ENCODE peak calls at places on chromosomes 2 and 18, in six cellular contexts. K, U, J, Q, X and I are unnamed samples.

GRCh38 chr2:218125095-218125494 is 733 bp upstream of the CXCR2 start:
- DNase-seq in K (peak), U (no peak), J (no peak), Q (no peak), X (no peak), I (peak)

GRCh38 chr2:143128681-143129580 is at the start of gene ARHGAP15:
- DNase-seq in K (no peak), U (no peak), J (no peak), Q (no peak), X (no peak), I (no peak)

GRCh38 chr2:230643576-230644291 is 68.9 kb upstream of the CAB39 start:
- DNase-seq in K (peak), U (no peak), J (peak), Q (no peak), X (peak), I (no peak)

GRCh38 chr2:174553811-174554493 is 43.7 kb downstream of the WIPF1 start:
- DNase-seq in K (no peak), U (no peak), J (no peak), Q (no peak), X (no peak), I (no peak)

GRCh38 chr2:189393440-189394111 is 47.7 kb upstream of the WDR75 start:
- DNase-seq in K (peak), U (peak), J (no peak), Q (peak), X (no peak), I (peak)

GRCh38 chr18:12255626-12256026 is 1.5 kb downstream of the CIDEA start:
- DNase-seq in K (no peak), U (peak), J (peak), Q (peak), X (no peak), I (peak)

GRCh38 chr2:174888136-174888535 is 117.0 kb downstream of the CHN1 start:
- DNase-seq in K (peak), U (no peak), J (peak), Q (no peak), X (no peak), I (no peak)

GRCh38 chr2:240878341-240878936 is 9.8 kb downstream of the AGXT start:
- DNase-seq in K (no peak), U (no peak), J (no peak), Q (no peak), X (no peak), I (no peak)

GRCh38 chr2:55151721-55152433 is 80.2 kb downstream of the CLHC1 start:
- DNase-seq in K (no peak), U (no peak), J (no peak), Q (no peak), X (no peak), I (no peak)

GRCh38 chr2:191938779-191939178 is 91.9 kb upstream of the CAVIN2 start:
- DNase-seq in K (no peak), U (no peak), J (no peak), Q (no peak), X (no peak), I (no peak)

GRCh38 chr2:7007846-7008741 is 90.9 kb downstream of the RNF144A start:
- DNase-seq in K (peak), U (no peak), J (peak), Q (no peak), X (peak), I (peak)

GRCh38 chr18:22559414-22560282 is 141.9 kb upstream of the CTAGE1 start:
- DNase-seq in K (peak), U (peak), J (no peak), Q (no peak), X (peak), I (peak)

GRCh38 chr2:119066272-119066804 is 92.2 kb downstream of the C1QL2 start:
- DNase-seq in K (no peak), U (peak), J (no peak), Q (no peak), X (no peak), I (no peak)

GRCh38 chr2:66024396-66024795 is 410.5 kb upstream of the MEIS1 start:
- DNase-seq in K (no peak), U (no peak), J (no peak), Q (no peak), X (no peak), I (no peak)

GRCh38 chr18:48294894-48295585 is 114.1 kb downstream of the ZBTB7C start:
- DNase-seq in K (no peak), U (no peak), J (peak), Q (no peak), X (peak), I (no peak)

GRCh38 chr18:31942301-31942998 is 478 bp downstream of the TRAPPC8 start:
- DNase-seq in K (peak), U (peak), J (peak), Q (no peak), X (no peak), I (peak)

GRCh38 chr18:59813942-59814341 is 85.9 kb upstream of the PMAIP1 start:
- DNase-seq in K (no peak), U (no peak), J (no peak), Q (no peak), X (no peak), I (peak)

GRCh38 chr2:8193686-8194615 is 487.9 kb upstream of the ID2 start:
- DNase-seq in K (no peak), U (no peak), J (no peak), Q (no peak), X (no peak), I (no peak)

GRCh38 chr2:196259507-196260481 is 88.4 kb upstream of the STK17B start:
- DNase-seq in K (peak), U (peak), J (no peak), Q (no peak), X (no peak), I (peak)

GRCh38 chr18:36580266-36580665 is 248.5 kb downstream of the TPGS2 start:
- DNase-seq in K (peak), U (no peak), J (no peak), Q (no peak), X (peak), I (peak)

GRCh38 chr2:202135111-202135874 is 62.2 kb downstream of the KIAA2012 start:
- DNase-seq in K (peak), U (peak), J (peak), Q (no peak), X (peak), I (peak)

GRCh38 chr2:166516712-166517303 is 22.8 kb upstream of the SCN7A start:
- DNase-seq in K (peak), U (no peak), J (peak), Q (no peak), X (no peak), I (no peak)

GRCh38 chr2:37782721-37783438 is 111.4 kb upstream of the CDC42EP3 start:
- DNase-seq in K (no peak), U (no peak), J (no peak), Q (no peak), X (peak), I (peak)

GRCh38 chr18:46174317-46175039 is 70.3 kb downstream of the HAUS1 start:
- DNase-seq in K (peak), U (peak), J (no peak), Q (no peak), X (peak), I (peak)

GRCh38 chr2:70469961-70470360 is 83.7 kb downstream of the TGFA start:
- DNase-seq in K (no peak), U (no peak), J (no peak), Q (no peak), X (no peak), I (no peak)

GRCh38 chr2:165901996-165902395 is 51.6 kb downstream of the TTC21B start:
- DNase-seq in K (no peak), U (no peak), J (no peak), Q (no peak), X (no peak), I (no peak)

GRCh38 chr18:55381277-55381676 is 206.7 kb downstream of the TCF4 start:
- DNase-seq in K (peak), U (peak), J (no peak), Q (no peak), X (no peak), I (peak)

GRCh38 chr18:57062841-57063240 is 84.0 kb upstream of the BOD1L2 start:
- DNase-seq in K (no peak), U (no peak), J (no peak), Q (no peak), X (peak), I (no peak)

GRCh38 chr18:43078485-43079092 is 36.9 kb downstream of the RIT2 start:
- DNase-seq in K (no peak), U (no peak), J (no peak), Q (no peak), X (no peak), I (no peak)

GRCh38 chr2:129087133-129087813 is 768.6 kb upstream of the HS6ST1 start:
- DNase-seq in K (peak), U (no peak), J (peak), Q (no peak), X (no peak), I (peak)

GRCh38 chr2:235836416-235837042 is 331.7 kb downstream of the GBX2 start:
- DNase-seq in K (no peak), U (no peak), J (no peak), Q (no peak), X (no peak), I (no peak)

GRCh38 chr2:3785220-3785889 is 82.0 kb downstream of the DCDC2C start:
- DNase-seq in K (no peak), U (peak), J (no peak), Q (no peak), X (no peak), I (no peak)

GRCh38 chr2:175535631-175536030 is 354.1 kb upstream of the ATP5MC3 start:
- DNase-seq in K (no peak), U (no peak), J (no peak), Q (no peak), X (no peak), I (no peak)

GRCh38 chr2:176589287-176589686 is 320.0 kb downstream of the MTX2 start:
- DNase-seq in K (no peak), U (no peak), J (no peak), Q (no peak), X (no peak), I (no peak)

GRCh38 chr2:69817739-69818494 is 11.5 kb upstream of the GMCL1 start:
- DNase-seq in K (peak), U (no peak), J (no peak), Q (no peak), X (no peak), I (peak)

GRCh38 chr2:59182249-59182648 is 941.1 kb upstream of the FANCL start:
- DNase-seq in K (no peak), U (peak), J (no peak), Q (no peak), X (no peak), I (peak)

GRCh38 chr2:50727940-50728339 is 304.0 kb downstream of the NRXN1 start:
- DNase-seq in K (no peak), U (no peak), J (no peak), Q (no peak), X (no peak), I (no peak)

GRCh38 chr18:47899107-47899840 is 31.2 kb downstream of the SMAD2 start:
- DNase-seq in K (no peak), U (no peak), J (no peak), Q (no peak), X (no peak), I (no peak)

GRCh38 chr18:77407733-77408132 is 158.1 kb downstream of the GALR1 start:
- DNase-seq in K (no peak), U (no peak), J (no peak), Q (no peak), X (no peak), I (no peak)
- TF ChIP-seq CTCF in K (no peak), U (no peak), J (no peak), Q (no peak), X (no peak), I (no peak)

GRCh38 chr2:108637304-108637669 is 82.0 kb upstream of the RANBP2 start:
- DNase-seq in K (peak), U (peak), J (no peak), Q (no peak), X (peak), I (peak)
- H3K4me3 ChIP-seq in K (no peak), U (no peak), J (no peak), Q (no peak), X (no peak), I (no peak)

DNA sequence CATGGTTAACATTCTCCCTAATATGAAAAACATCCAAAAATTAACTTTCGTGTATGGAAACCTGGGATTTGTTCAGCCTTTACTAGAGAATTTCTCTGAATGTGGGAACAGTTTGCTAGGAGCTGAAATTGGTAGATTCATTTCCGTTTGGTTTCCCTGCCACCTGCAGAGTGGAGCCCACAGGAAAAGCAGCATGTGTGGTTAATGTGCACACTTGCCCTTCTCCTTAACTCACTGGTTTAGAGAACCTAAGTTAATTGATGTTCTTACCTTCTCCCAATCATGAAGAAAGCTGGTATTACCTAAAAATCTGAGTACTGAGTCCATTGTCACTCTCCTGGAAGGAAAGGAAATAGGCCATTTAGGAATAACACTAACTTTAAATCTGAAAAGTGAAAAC is 37.6 kb upstream of the ASXL3 start:
- DNase-seq in K (no peak), U (no peak), J (no peak), Q (no peak), X (no peak), I (no peak)
- TF ChIP-seq CTCF in K (no peak), U (no peak), J (no peak), Q (no peak), X (no peak), I (no peak)

GRCh38 chr2:86396304-86396785 is 44.8 kb upstream of the KDM3A start:
- DNase-seq in K (peak), U (peak), J (peak), Q (peak), X (no peak), I (peak)
- H3K4me3 ChIP-seq in K (no peak), U (no peak), J (no peak), Q (no peak), X (no peak), I (no peak)

DNA sequence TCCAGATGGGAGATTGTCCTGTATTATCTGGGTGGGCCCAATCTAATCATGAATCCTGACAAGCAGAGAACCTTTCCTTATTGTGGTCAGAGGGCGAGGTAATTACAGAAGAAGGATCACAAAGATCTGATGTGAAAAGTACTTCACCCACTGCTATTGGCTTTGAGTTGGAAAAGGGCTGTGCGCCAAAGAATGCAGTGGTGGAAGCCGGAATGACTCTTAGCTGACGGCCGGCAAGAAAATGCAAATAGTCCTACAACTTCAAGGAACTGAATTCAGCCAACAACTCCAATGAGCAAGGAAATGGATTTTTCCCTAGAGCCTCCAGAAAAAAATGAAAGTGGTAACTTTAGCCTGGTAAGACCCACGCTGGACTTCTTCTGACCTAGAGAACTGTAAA is 67.3 kb downstream of the CTNNA2 start:
- DNase-seq in K (no peak), U (no peak), J (no peak), Q (no peak), X (no peak), I (peak)
- TF ChIP-seq CTCF in K (no peak), U (no peak), J (no peak), Q (no peak), X (no peak), I (no peak)

GRCh38 chr18:8685141-8685913 is 20.0 kb upstream of the MTCL1 start:
- DNase-seq in K (peak), U (no peak), J (no peak), Q (no peak), X (no peak), I (peak)
- H3K4me3 ChIP-seq in K (no peak), U (no peak), J (no peak), Q (no peak), X (no peak), I (no peak)